ENCODE peak calls at places on chromosomes 12 and 14, in ten cellular contexts. One of them, this sample, is unnamed.

GRCh38 chr12:101823891-101824290 is 6.9 kb downstream of the GNPTAB start:
- DNase-seq in right lobe of liver: no peak
- DNase-seq in esophagus squamous epithelium: no peak
- DNase-seq in hepatocyte: peak
- DNase-seq in ovary: no peak
- DNase-seq in CD8-positive, alpha-beta T cell: peak
- DNase-seq in PC-9: no peak
- DNase-seq in CD4-positive, alpha-beta T cell: peak
- DNase-seq in WERI-Rb-1: peak
- DNase-seq in adrenal gland: peak
- DNase-seq in this sample: peak

GRCh38 chr14:90519262-90519920 is 122.6 kb downstream of the CALM1 start:
- DNase-seq in hepatocyte: no peak
- DNase-seq in ovary: no peak
- DNase-seq in CD8-positive, alpha-beta T cell: no peak
- DNase-seq in CD4-positive, alpha-beta T cell: no peak
- DNase-seq in WERI-Rb-1: no peak
- DNase-seq in adrenal gland: no peak
- DNase-seq in PC-9: no peak
- DNase-seq in right lobe of liver: no peak
- DNase-seq in esophagus squamous epithelium: no peak
- DNase-seq in this sample: no peak

GRCh38 chr12:51393676-51394545 is 2.7 kb upstream of the GALNT6 start:
- DNase-seq in ovary: no peak
- DNase-seq in CD4-positive, alpha-beta T cell: no peak
- DNase-seq in hepatocyte: no peak
- DNase-seq in esophagus squamous epithelium: no peak
- DNase-seq in adrenal gland: no peak
- DNase-seq in PC-9: no peak
- DNase-seq in WERI-Rb-1: no peak
- DNase-seq in CD8-positive, alpha-beta T cell: peak
- DNase-seq in right lobe of liver: peak
- DNase-seq in this sample: peak

GRCh38 chr14:98077176-98077575 is 1194.8 kb downstream of the BCL11B start:
- DNase-seq in adrenal gland: no peak
- DNase-seq in CD4-positive, alpha-beta T cell: no peak
- DNase-seq in PC-9: no peak
- DNase-seq in WERI-Rb-1: no peak
- DNase-seq in ovary: no peak
- DNase-seq in CD8-positive, alpha-beta T cell: no peak
- DNase-seq in hepatocyte: no peak
- DNase-seq in esophagus squamous epithelium: no peak
- DNase-seq in right lobe of liver: no peak
- DNase-seq in this sample: peak

GRCh38 chr14:95808371-95808770 is 68.3 kb upstream of the TUNAR start:
- DNase-seq in right lobe of liver: no peak
- DNase-seq in hepatocyte: no peak
- DNase-seq in adrenal gland: no peak
- DNase-seq in PC-9: no peak
- DNase-seq in esophagus squamous epithelium: no peak
- DNase-seq in WERI-Rb-1: no peak
- DNase-seq in CD4-positive, alpha-beta T cell: no peak
- DNase-seq in CD8-positive, alpha-beta T cell: no peak
- DNase-seq in ovary: no peak
- DNase-seq in this sample: no peak

GRCh38 chr14:75088566-75089373 is 19.3 kb downstream of the ZC2HC1C start:
- DNase-seq in hepatocyte: peak
- DNase-seq in CD8-positive, alpha-beta T cell: peak
- DNase-seq in WERI-Rb-1: peak
- DNase-seq in right lobe of liver: no peak
- DNase-seq in esophagus squamous epithelium: no peak
- DNase-seq in PC-9: peak
- DNase-seq in adrenal gland: peak
- DNase-seq in CD4-positive, alpha-beta T cell: no peak
- DNase-seq in ovary: peak
- DNase-seq in this sample: peak

GRCh38 chr12:71763682-71764379 is 9.2 kb downstream of the RAB21 start:
- DNase-seq in CD4-positive, alpha-beta T cell: no peak
- DNase-seq in right lobe of liver: no peak
- DNase-seq in adrenal gland: no peak
- DNase-seq in hepatocyte: no peak
- DNase-seq in PC-9: no peak
- DNase-seq in CD8-positive, alpha-beta T cell: no peak
- DNase-seq in esophagus squamous epithelium: no peak
- DNase-seq in WERI-Rb-1: no peak
- DNase-seq in ovary: no peak
- DNase-seq in this sample: no peak

GRCh38 chr12:9364224-9365176 is 156.3 kb upstream of the PZP start:
- DNase-seq in WERI-Rb-1: peak
- DNase-seq in ovary: no peak
- DNase-seq in hepatocyte: no peak
- DNase-seq in right lobe of liver: no peak
- DNase-seq in CD4-positive, alpha-beta T cell: no peak
- DNase-seq in PC-9: no peak
- DNase-seq in CD8-positive, alpha-beta T cell: no peak
- DNase-seq in esophagus squamous epithelium: no peak
- DNase-seq in adrenal gland: no peak
- DNase-seq in this sample: peak

GRCh38 chr12:100646896-100647295 is 73.4 kb downstream of the GAS2L3 start:
- DNase-seq in CD4-positive, alpha-beta T cell: no peak
- DNase-seq in esophagus squamous epithelium: no peak
- DNase-seq in hepatocyte: no peak
- DNase-seq in PC-9: no peak
- DNase-seq in right lobe of liver: no peak
- DNase-seq in WERI-Rb-1: no peak
- DNase-seq in ovary: no peak
- DNase-seq in adrenal gland: no peak
- DNase-seq in CD8-positive, alpha-beta T cell: no peak
- DNase-seq in this sample: no peak

GRCh38 chr12:100651694-100652093 is 78.2 kb downstream of the GAS2L3 start:
- DNase-seq in hepatocyte: no peak
- DNase-seq in right lobe of liver: no peak
- DNase-seq in CD8-positive, alpha-beta T cell: no peak
- DNase-seq in ovary: no peak
- DNase-seq in esophagus squamous epithelium: no peak
- DNase-seq in CD4-positive, alpha-beta T cell: no peak
- DNase-seq in adrenal gland: no peak
- DNase-seq in PC-9: no peak
- DNase-seq in WERI-Rb-1: no peak
- DNase-seq in this sample: no peak

GRCh38 chr12:100652488-100652887 is 79.0 kb downstream of the GAS2L3 start:
- DNase-seq in adrenal gland: no peak
- DNase-seq in esophagus squamous epithelium: no peak
- DNase-seq in PC-9: no peak
- DNase-seq in WERI-Rb-1: no peak
- DNase-seq in CD8-positive, alpha-beta T cell: no peak
- DNase-seq in CD4-positive, alpha-beta T cell: no peak
- DNase-seq in hepatocyte: no peak
- DNase-seq in right lobe of liver: no peak
- DNase-seq in ovary: no peak
- DNase-seq in this sample: no peak

GRCh38 chr12:100656141-100656540 is 82.7 kb downstream of the GAS2L3 start:
- DNase-seq in PC-9: no peak
- DNase-seq in ovary: no peak
- DNase-seq in right lobe of liver: no peak
- DNase-seq in adrenal gland: no peak
- DNase-seq in CD8-positive, alpha-beta T cell: no peak
- DNase-seq in esophagus squamous epithelium: no peak
- DNase-seq in CD4-positive, alpha-beta T cell: no peak
- DNase-seq in WERI-Rb-1: no peak
- DNase-seq in hepatocyte: no peak
- DNase-seq in this sample: no peak

DNA sequence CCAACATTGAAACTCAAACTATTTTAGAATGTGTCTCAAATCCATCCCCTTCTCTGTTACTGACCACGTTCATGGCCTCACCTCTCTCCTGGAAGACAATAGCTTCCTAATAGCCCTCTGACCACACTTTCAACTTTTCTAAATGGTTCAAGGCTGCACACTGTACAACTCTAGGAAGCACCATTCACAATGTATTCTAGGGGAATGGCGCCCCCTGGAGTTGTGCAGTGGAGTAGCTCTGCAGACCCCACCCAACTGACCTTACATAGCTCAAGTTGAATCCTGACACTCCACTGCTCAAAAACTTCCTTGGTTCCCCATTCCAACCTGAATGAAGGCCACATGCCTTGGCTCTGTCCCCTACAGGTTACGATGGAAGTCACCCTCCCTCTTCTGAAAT is 77.6 kb downstream of the GAS2L3 start:
- DNase-seq in WERI-Rb-1: no peak
- DNase-seq in esophagus squamous epithelium: no peak
- DNase-seq in PC-9: no peak
- DNase-seq in CD4-positive, alpha-beta T cell: no peak
- DNase-seq in adrenal gland: no peak
- DNase-seq in right lobe of liver: no peak
- DNase-seq in ovary: no peak
- DNase-seq in CD8-positive, alpha-beta T cell: no peak
- DNase-seq in hepatocyte: no peak
- DNase-seq in this sample: no peak
- TF ChIP-seq CTCF in WERI-Rb-1: peak
- TF ChIP-seq CTCF in esophagus squamous epithelium: no peak
- TF ChIP-seq CTCF in PC-9: peak
- TF ChIP-seq CTCF in CD4-positive, alpha-beta T cell: no peak
- TF ChIP-seq CTCF in adrenal gland: no peak
- TF ChIP-seq CTCF in right lobe of liver: peak
- TF ChIP-seq CTCF in ovary: no peak
- TF ChIP-seq CTCF in CD8-positive, alpha-beta T cell: no peak
- TF ChIP-seq CTCF in hepatocyte: no peak
- TF ChIP-seq CTCF in this sample: no peak

DNA sequence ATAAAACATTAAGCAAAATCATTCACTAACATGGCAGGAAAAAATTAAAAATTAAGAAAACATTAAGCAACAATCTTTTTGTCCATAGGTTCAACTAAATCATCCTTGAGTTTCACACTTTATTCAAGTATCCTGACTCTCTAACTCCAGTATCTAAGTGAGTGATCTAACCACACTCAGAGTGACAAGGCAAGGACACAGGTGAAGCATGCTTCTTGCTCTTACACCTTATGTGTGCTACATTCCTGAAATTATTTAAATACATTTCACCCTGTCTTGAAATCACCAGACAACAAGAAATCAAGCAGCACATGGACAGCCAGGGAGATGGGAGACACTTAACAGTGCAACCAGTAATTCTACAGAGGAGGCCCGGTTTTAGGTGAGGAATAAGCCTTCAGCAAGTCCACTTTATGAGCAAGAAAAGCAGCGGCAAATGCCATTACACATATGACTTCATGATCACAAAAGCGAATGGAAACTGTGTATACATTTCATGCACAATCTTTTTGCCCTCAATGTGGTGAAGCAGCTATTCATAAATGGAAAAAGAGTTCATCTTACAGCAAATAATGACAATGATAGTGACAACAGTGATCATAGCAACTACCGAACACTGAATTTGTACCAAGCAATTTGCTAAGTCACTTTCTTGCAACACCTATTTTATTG is 37.4 kb downstream of the PHLDA1 start:
- DNase-seq in PC-9: peak
- DNase-seq in ovary: no peak
- DNase-seq in adrenal gland: no peak
- DNase-seq in WERI-Rb-1: no peak
- DNase-seq in CD8-positive, alpha-beta T cell: no peak
- DNase-seq in esophagus squamous epithelium: no peak
- DNase-seq in hepatocyte: no peak
- DNase-seq in right lobe of liver: no peak
- DNase-seq in CD4-positive, alpha-beta T cell: no peak
- DNase-seq in this sample: no peak
- H3K27ac ChIP-seq in PC-9: peak
- H3K27ac ChIP-seq in ovary: no peak
- H3K27ac ChIP-seq in adrenal gland: no peak
- H3K27ac ChIP-seq in WERI-Rb-1: no peak
- H3K27ac ChIP-seq in CD8-positive, alpha-beta T cell: no peak
- H3K27ac ChIP-seq in esophagus squamous epithelium: no peak
- H3K27ac ChIP-seq in hepatocyte: no peak
- H3K27ac ChIP-seq in right lobe of liver: no peak
- H3K27ac ChIP-seq in CD4-positive, alpha-beta T cell: no peak
- H3K27ac ChIP-seq in this sample: no peak

GRCh38 chr12:116926283-116927243 is 15.8 kb downstream of the FBXW8 start:
- DNase-seq in esophagus squamous epithelium: no peak
- DNase-seq in WERI-Rb-1: no peak
- DNase-seq in adrenal gland: no peak
- DNase-seq in CD8-positive, alpha-beta T cell: no peak
- DNase-seq in CD4-positive, alpha-beta T cell: no peak
- DNase-seq in right lobe of liver: no peak
- DNase-seq in PC-9: no peak
- DNase-seq in hepatocyte: no peak
- DNase-seq in ovary: no peak
- DNase-seq in this sample: no peak
- TF ChIP-seq CTCF in esophagus squamous epithelium: no peak
- TF ChIP-seq CTCF in WERI-Rb-1: no peak
- TF ChIP-seq CTCF in adrenal gland: no peak
- TF ChIP-seq CTCF in CD8-positive, alpha-beta T cell: no peak
- TF ChIP-seq CTCF in CD4-positive, alpha-beta T cell: no peak
- TF ChIP-seq CTCF in right lobe of liver: no peak
- TF ChIP-seq CTCF in PC-9: no peak
- TF ChIP-seq CTCF in hepatocyte: no peak
- TF ChIP-seq CTCF in ovary: no peak
- TF ChIP-seq CTCF in this sample: no peak

GRCh38 chr14:71238835-71239234 is 331.6 kb downstream of the PCNX1 start:
- DNase-seq in ovary: no peak
- DNase-seq in CD8-positive, alpha-beta T cell: no peak
- DNase-seq in esophagus squamous epithelium: no peak
- DNase-seq in right lobe of liver: no peak
- DNase-seq in WERI-Rb-1: no peak
- DNase-seq in hepatocyte: no peak
- DNase-seq in adrenal gland: no peak
- DNase-seq in PC-9: no peak
- DNase-seq in CD4-positive, alpha-beta T cell: no peak
- DNase-seq in this sample: no peak

GRCh38 chr14:71237556-71237955 is 330.3 kb downstream of the PCNX1 start:
- DNase-seq in CD8-positive, alpha-beta T cell: no peak
- DNase-seq in CD4-positive, alpha-beta T cell: no peak
- DNase-seq in hepatocyte: no peak
- DNase-seq in ovary: no peak
- DNase-seq in adrenal gland: no peak
- DNase-seq in esophagus squamous epithelium: no peak
- DNase-seq in PC-9: no peak
- DNase-seq in WERI-Rb-1: no peak
- DNase-seq in right lobe of liver: no peak
- DNase-seq in this sample: no peak

GRCh38 chr14:71236430-71236829 is 329.2 kb downstream of the PCNX1 start:
- DNase-seq in adrenal gland: no peak
- DNase-seq in right lobe of liver: no peak
- DNase-seq in esophagus squamous epithelium: no peak
- DNase-seq in hepatocyte: no peak
- DNase-seq in CD4-positive, alpha-beta T cell: no peak
- DNase-seq in ovary: no peak
- DNase-seq in WERI-Rb-1: no peak
- DNase-seq in PC-9: no peak
- DNase-seq in CD8-positive, alpha-beta T cell: no peak
- DNase-seq in this sample: no peak

GRCh38 chr14:71232506-71232905 is 325.2 kb downstream of the PCNX1 start:
- DNase-seq in esophagus squamous epithelium: no peak
- DNase-seq in hepatocyte: no peak
- DNase-seq in ovary: no peak
- DNase-seq in right lobe of liver: no peak
- DNase-seq in WERI-Rb-1: no peak
- DNase-seq in PC-9: no peak
- DNase-seq in CD8-positive, alpha-beta T cell: no peak
- DNase-seq in CD4-positive, alpha-beta T cell: no peak
- DNase-seq in adrenal gland: no peak
- DNase-seq in this sample: no peak

DNA sequence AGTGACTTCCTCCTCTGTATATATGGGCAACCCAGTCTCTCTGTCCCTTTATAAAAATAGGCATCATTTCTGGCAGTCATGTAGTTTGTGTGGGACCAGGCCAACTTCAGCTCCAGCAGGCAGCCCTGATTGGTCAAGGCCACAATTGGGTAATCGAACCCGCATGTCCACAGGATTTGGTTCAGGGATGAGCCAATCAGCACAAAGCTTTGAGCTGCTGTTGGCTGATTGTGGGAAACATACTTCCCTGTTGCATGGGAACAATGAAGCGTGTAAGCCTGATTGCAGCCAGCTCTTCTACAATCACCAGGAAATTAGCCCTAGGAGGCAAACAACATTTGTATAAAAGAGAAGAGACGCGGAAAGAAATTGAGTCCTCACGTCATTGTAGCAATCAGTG is 328.6 kb downstream of the PCNX1 start:
- DNase-seq in hepatocyte: no peak
- DNase-seq in adrenal gland: peak
- DNase-seq in PC-9: no peak
- DNase-seq in ovary: no peak
- DNase-seq in CD8-positive, alpha-beta T cell: no peak
- DNase-seq in right lobe of liver: no peak
- DNase-seq in CD4-positive, alpha-beta T cell: no peak
- DNase-seq in esophagus squamous epithelium: no peak
- DNase-seq in WERI-Rb-1: no peak
- DNase-seq in this sample: no peak
- H3K27ac ChIP-seq in hepatocyte: no peak
- H3K27ac ChIP-seq in adrenal gland: no peak
- H3K27ac ChIP-seq in PC-9: no peak
- H3K27ac ChIP-seq in ovary: no peak
- H3K27ac ChIP-seq in CD8-positive, alpha-beta T cell: no peak
- H3K27ac ChIP-seq in right lobe of liver: no peak
- H3K27ac ChIP-seq in CD4-positive, alpha-beta T cell: no peak
- H3K27ac ChIP-seq in esophagus squamous epithelium: peak
- H3K27ac ChIP-seq in WERI-Rb-1: no peak
- H3K27ac ChIP-seq in this sample: no peak

This sample was measured in RWPE1.